ENCODE peak calls at places on chromosomes 7 and 10, in six cellular contexts. K is progenitor cell of endocrine pancreas, P is HFF-Myc, C is epithelial cell of proximal tubule, X is ascending aorta, E is pancreas. M is an unnamed sample.
A peak's percentile ranks its signal among the peaks of the same experiment; 100 is the strongest.

GRCh38 chr7:40717242-40717641 is 582.4 kb downstream of the SUGCT start:
- DNase-seq in K (no peak), P (peak; percentile 93), C (peak; percentile 38), X (peak; percentile 88), E (peak; percentile 81), M (peak; percentile 81)

GRCh38 chr7:149245244-149245643 is 5.8 kb downstream of the ZNF212 start:
- DNase-seq in K (no peak), P (no peak), C (no peak), X (no peak), E (no peak), M (no peak)

GRCh38 chr7:90231304-90231703 is 13.7 kb upstream of the CFAP69 start:
- DNase-seq in K (no peak), P (no peak), C (no peak), X (no peak), E (no peak), M (no peak)

GRCh38 chr7:128121731-128122576 is 90.7 kb upstream of the LRRC4 start:
- DNase-seq in K (no peak), P (no peak), C (no peak), X (no peak), E (no peak), M (no peak)

GRCh38 chr10:92342801-92343200 is 51.8 kb downstream of the MARCHF5 start:
- DNase-seq in K (no peak), P (no peak), C (no peak), X (no peak), E (no peak), M (no peak)

GRCh38 chr10:78507761-78508160 is 474.1 kb downstream of the RPS24 start:
- DNase-seq in K (no peak), P (no peak), C (no peak), X (no peak), E (no peak), M (no peak)

GRCh38 chr7:31958216-31958615 is 112.0 kb downstream of the PDE1C start:
- DNase-seq in K (no peak), P (no peak), C (no peak), X (no peak), E (no peak), M (no peak)

GRCh38 chr7:1432411-1433082 is 26.7 kb downstream of the MICALL2 start:
- DNase-seq in K (peak; percentile 78), P (no peak), C (no peak), X (peak; percentile 73), E (peak; percentile 44), M (no peak)

GRCh38 chr10:119980956-119981355 is 88.4 kb downstream of the SEC23IP start:
- DNase-seq in K (no peak), P (no peak), C (no peak), X (no peak), E (no peak), M (no peak)

GRCh38 chr10:60312818-60313588 is 76.7 kb downstream of the ANK3 start:
- DNase-seq in K (no peak), P (peak; percentile 32), C (no peak), X (no peak), E (no peak), M (no peak)

GRCh38 chr7:155296788-155297516 is 726 bp upstream of the INSIG1 start:
- DNase-seq in K (no peak), P (peak; percentile 62), C (no peak), X (peak; percentile 83), E (peak; percentile 55), M (no peak)

GRCh38 chr7:36160313-36160712 is 7.3 kb downstream of the EEPD1 start:
- DNase-seq in K (no peak), P (no peak), C (no peak), X (no peak), E (no peak), M (no peak)

GRCh38 chr7:157775560-157776332 is 438.9 kb downstream of the DNAJB6 start:
- DNase-seq in K (no peak), P (no peak), C (no peak), X (no peak), E (no peak), M (no peak)

GRCh38 chr7:106456339-106456738 is 171.6 kb upstream of the NAMPT start:
- DNase-seq in K (no peak), P (no peak), C (no peak), X (no peak), E (no peak), M (no peak)

GRCh38 chr10:71082930-71083329 is 129.4 kb upstream of the UNC5B start:
- DNase-seq in K (no peak), P (no peak), C (no peak), X (no peak), E (no peak), M (no peak)

GRCh38 chr7:105707381-105707780 is 126.1 kb upstream of the EFCAB10 start:
- DNase-seq in K (no peak), P (no peak), C (no peak), X (no peak), E (no peak), M (no peak)

GRCh38 chr10:95049919-95050318 is 19.4 kb downstream of the CYP2C8 start:
- DNase-seq in K (no peak), P (no peak), C (no peak), X (no peak), E (no peak), M (no peak)

GRCh38 chr10:89518876-89519842 is 16.2 kb downstream of the SLC16A12 start:
- DNase-seq in K (no peak), P (peak; percentile 83), C (no peak), X (no peak), E (no peak), M (no peak)

GRCh38 chr10:49290607-49291006 is 8.4 kb upstream of the C10orf71 start:
- DNase-seq in K (no peak), P (no peak), C (no peak), X (no peak), E (no peak), M (no peak)

GRCh38 chr10:75660833-75661232 is 229.4 kb downstream of the LRMDA start:
- DNase-seq in K (peak; percentile 14), P (no peak), C (no peak), X (peak; percentile 71), E (no peak), M (no peak)

GRCh38 chr7:13830604-13830915 is 158.9 kb downstream of the ETV1 start:
- DNase-seq in K (no peak), P (no peak), C (no peak), X (no peak), E (no peak), M (no peak)

GRCh38 chr7:22344655-22345054 is 12.3 kb downstream of the RAPGEF5 start:
- DNase-seq in K (no peak), P (no peak), C (no peak), X (no peak), E (no peak), M (no peak)

GRCh38 chr7:131835141-131835540 is 278.7 kb upstream of the PODXL start:
- DNase-seq in K (no peak), P (no peak), C (no peak), X (no peak), E (no peak), M (no peak)

GRCh38 chr7:47326220-47326619 is 255.7 kb downstream of the TNS3 start:
- DNase-seq in K (no peak), P (no peak), C (no peak), X (no peak), E (no peak), M (peak; percentile 42)

GRCh38 chr10:96254976-96255375 is 16.4 kb downstream of the BLNK start:
- DNase-seq in K (no peak), P (no peak), C (no peak), X (no peak), E (no peak), M (no peak)

DNA sequence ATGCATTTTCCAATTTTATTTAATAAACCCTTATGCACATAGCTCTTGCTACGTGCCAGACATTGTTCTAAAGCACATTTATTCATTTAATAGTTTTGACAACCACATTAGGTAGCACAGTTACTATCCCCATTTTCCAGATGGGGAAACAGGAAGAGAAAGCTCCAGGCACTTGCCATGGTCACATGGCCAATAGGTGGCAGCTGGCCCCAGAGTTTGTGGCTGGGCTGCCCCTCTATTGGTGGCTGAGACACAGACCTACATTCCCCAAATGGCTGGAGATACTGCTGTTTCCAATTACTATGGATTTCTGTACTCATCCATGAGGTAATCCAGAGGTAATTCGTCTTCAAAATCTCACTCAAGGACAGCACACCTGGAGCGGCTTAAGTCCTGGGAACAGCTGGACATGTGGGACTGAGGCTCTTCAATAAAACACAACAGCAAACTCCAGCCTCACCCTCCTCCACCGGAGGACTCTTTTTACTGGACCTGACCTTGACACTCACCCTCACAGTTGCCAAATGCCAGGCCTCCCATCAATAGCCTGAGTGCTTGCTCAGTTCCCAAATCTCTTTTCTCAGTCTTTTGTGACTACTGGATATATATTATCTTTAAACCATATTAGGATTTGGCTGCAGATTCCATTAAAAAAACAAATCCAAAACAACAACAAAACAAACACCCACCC is 106.1 kb downstream of the CLEC2L start:
- DNase-seq in K (no peak), P (no peak), C (no peak), X (no peak), E (no peak), M (no peak)
- TF ChIP-seq CTCF in K (peak; percentile 9), P (no peak), C (peak; percentile 19), X (no peak), E (no peak), M (no peak)

GRCh38 chr7:33350577-33350976 is 221.2 kb downstream of the BBS9 start:
- DNase-seq in K (no peak), P (no peak), C (no peak), X (no peak), E (no peak), M (no peak)

GRCh38 chr7:33351709-33352108 is 222.3 kb downstream of the BBS9 start:
- DNase-seq in K (no peak), P (no peak), C (no peak), X (no peak), E (no peak), M (no peak)

GRCh38 chr7:33346055-33346454 is 216.7 kb downstream of the BBS9 start:
- DNase-seq in K (no peak), P (no peak), C (no peak), X (no peak), E (no peak), M (no peak)
- TF ChIP-seq CTCF in K (no peak), P (no peak), C (no peak), X (no peak), E (no peak), M (no peak)

DNA sequence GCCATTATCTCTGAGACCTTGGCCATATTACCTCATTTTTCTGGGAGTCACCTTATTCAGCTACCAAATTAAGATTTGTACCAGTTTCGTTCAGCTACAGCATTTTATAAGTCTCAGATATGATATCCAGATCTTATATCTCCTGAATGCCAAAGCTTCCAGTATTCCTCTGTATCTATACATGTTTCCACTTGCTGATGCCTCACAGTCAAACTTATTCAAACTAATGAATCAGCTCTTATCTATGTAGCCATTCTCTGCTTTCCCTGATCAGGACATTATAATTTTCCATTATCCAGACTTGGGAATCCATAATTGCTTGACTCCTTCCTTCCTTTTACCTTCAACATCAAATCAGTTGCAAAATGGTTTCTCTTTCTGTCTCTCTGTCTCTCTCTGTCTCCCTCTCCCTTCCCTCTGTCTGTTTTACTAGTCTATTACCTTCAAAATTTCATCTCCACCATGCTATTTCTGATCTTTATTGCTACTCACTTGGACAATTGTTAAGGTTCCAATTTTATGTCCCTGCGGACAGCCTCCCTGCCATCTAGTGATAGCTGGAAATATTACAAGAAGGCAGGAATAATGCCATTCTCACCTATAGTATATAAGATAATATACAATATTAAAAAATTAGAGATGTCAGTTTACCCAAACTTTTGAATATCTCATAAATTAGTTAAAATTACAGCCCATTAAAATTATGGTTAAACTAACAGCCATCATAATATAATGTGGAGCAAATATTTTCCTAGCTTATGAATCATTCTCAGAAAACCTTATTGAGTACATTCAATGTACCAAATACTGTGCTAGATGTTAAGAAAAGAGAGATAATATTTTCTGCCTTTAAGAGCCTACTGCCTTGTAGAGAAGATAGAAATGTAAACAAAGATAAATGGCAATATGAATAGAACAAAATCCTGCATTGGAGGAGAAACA is 89.8 kb downstream of the PCLO start:
- DNase-seq in K (no peak), P (no peak), C (no peak), X (no peak), E (no peak), M (no peak)
- TF ChIP-seq CTCF in K (peak; percentile 33), P (no peak), C (peak; percentile 63), X (no peak), E (no peak), M (no peak)

GRCh38 chr10:4776234-4776638 is 49.8 kb upstream of the AKR1E2 start:
- DNase-seq in K (no peak), P (no peak), C (no peak), X (no peak), E (no peak), M (no peak)
- TF ChIP-seq CTCF in K (no peak), P (no peak), C (no peak), X (no peak), E (no peak), M (no peak)